ENCODE peak calls at places on chromosomes 6 and 20, in six cellular contexts. A, U, G, J, S and R are unnamed samples. For H3K36me3, the result is how much of the 10 kb centered on the place peaks cover.

GRCh38 chr6:116373300-116373699 is 2.6 kb downstream of the DSE start:
- DNase-seq in A (no peak), U (no peak), G (no peak), J (peak), S (peak), R (no peak)

GRCh38 chr20:39082686-39083085 is 120.5 kb downstream of the DHX35 start:
- DNase-seq in A (no peak), U (no peak), G (no peak), J (no peak), S (no peak), R (no peak)

GRCh38 chr20:62615750-62616251 is 26.5 kb upstream of the SLCO4A1 start:
- DNase-seq in A (no peak), U (no peak), G (no peak), J (no peak), S (no peak), R (no peak)

GRCh38 chr6:169539176-169539897 is 162.5 kb downstream of the WDR27 start:
- DNase-seq in A (no peak), U (no peak), G (no peak), J (no peak), S (peak), R (no peak)

GRCh38 chr20:23255106-23255505 is 95.5 kb upstream of the NXT1 start:
- DNase-seq in A (no peak), U (no peak), G (no peak), J (no peak), S (no peak), R (no peak)

GRCh38 chr20:41782730-41783406 is 164.7 kb upstream of the CHD6 start:
- DNase-seq in A (no peak), U (no peak), G (no peak), J (no peak), S (no peak), R (no peak)

GRCh38 chr6:31734703-31735500 is 1.4 kb downstream of the CLIC1 start:
- DNase-seq in A (peak), U (peak), G (no peak), J (peak), S (peak), R (no peak)

GRCh38 chr20:10670521-10671220 is 3.1 kb downstream of the JAG1 start:
- DNase-seq in A (peak), U (no peak), G (no peak), J (no peak), S (peak), R (no peak)

GRCh38 chr6:143149771-143150170 is 89.1 kb downstream of the AIG1 start:
- DNase-seq in A (no peak), U (no peak), G (no peak), J (no peak), S (peak), R (no peak)

GRCh38 chr6:20351529-20351928 is 50.1 kb upstream of the E2F3 start:
- DNase-seq in A (no peak), U (no peak), G (no peak), J (no peak), S (no peak), R (no peak)

GRCh38 chr6:32664827-32665362 is 1.6 kb downstream of the HLA-DQB1 start:
- DNase-seq in A (peak), U (peak), G (peak), J (peak), S (no peak), R (no peak)

GRCh38 chr6:52595000-52595795 is 18.3 kb upstream of the TRAM2 start:
- DNase-seq in A (peak), U (no peak), G (no peak), J (peak), S (peak), R (no peak)

GRCh38 chr6:106892186-106892585 is 82.3 kb downstream of the CD24 start:
- DNase-seq in A (no peak), U (no peak), G (no peak), J (no peak), S (no peak), R (no peak)

DNA sequence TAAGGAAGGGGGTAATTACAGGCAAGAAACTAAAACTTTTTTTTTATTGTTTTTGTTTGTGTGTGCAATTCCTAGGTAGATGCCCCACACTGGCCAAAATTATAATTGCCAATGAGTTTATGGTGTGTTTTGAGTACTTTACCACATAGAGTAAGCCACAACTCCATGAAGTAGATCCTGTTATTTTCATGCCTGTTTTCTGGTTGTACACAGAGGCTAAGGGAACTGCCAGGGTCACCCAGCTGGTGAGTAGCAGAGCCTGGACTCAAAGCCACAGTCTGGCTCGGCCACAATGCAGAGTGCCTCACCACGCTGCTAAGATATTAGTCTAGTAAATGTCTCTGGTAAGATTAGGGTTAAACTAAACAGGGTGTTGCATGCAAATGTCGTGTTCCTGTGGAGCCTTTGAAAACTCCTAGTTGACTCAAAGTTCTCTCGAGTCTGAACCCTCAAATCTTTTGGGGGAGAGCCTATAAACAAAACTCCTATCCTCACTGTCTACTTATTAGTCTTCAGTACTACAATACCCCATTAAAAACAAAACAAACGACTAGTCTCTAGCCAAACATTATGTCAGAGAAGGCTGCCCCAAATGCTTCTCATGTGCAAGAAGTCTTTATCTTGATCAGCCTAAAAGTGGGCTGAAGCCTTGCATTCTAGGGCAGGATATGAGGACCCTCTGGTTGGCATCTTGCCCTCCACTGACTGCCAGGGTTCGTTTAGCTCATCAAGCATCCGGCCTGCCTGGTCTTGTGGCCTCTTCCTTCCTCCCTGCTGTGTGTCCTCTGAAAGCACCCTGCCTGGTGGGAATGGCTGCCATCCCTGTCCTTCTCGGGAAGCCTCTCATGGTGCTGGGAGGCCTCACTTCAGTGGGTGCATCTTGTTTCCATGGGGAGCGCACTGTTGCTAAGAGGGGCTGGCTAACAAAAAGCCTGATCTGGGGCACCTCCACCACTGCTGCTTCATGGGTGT is 4.2 kb downstream of the DUSP22 start:
- DNase-seq in A (no peak), U (peak), G (no peak), J (no peak), S (no peak), R (no peak)
- H3K27ac ChIP-seq in A (no peak), U (peak), G (no peak), J (no peak), S (no peak), R (no peak)

GRCh38 chr6:63788569-63788968 is 153.0 kb downstream of the PHF3 start:
- DNase-seq in A (no peak), U (no peak), G (no peak), J (no peak), S (no peak), R (no peak)

GRCh38 chr6:63785006-63785405 is 149.4 kb downstream of the PHF3 start:
- DNase-seq in A (no peak), U (no peak), G (no peak), J (no peak), S (no peak), R (no peak)

GRCh38 chr6:63787021-63787420 is 151.4 kb downstream of the PHF3 start:
- DNase-seq in A (no peak), U (no peak), G (no peak), J (no peak), S (peak), R (no peak)

GRCh38 chr6:63783096-63783495 is 147.5 kb downstream of the PHF3 start:
- DNase-seq in A (no peak), U (no peak), G (no peak), J (no peak), S (no peak), R (no peak)
- H3K36me3 ChIP-seq in A (under half), U (under half), G (under half), J (under half), S (under half), R (under half)

GRCh38 chr20:35599776-35600120 is 15.9 kb upstream of the SPAG4 start:
- DNase-seq in A (no peak), U (no peak), G (peak), J (no peak), S (no peak), R (no peak)

GRCh38 chr20:35601021-35601973 is 14.3 kb upstream of the SPAG4 start:
- DNase-seq in A (no peak), U (peak), G (peak), J (peak), S (peak), R (no peak)

GRCh38 chr20:35601990-35602389 is 13.6 kb upstream of the SPAG4 start:
- DNase-seq in A (no peak), U (no peak), G (peak), J (no peak), S (no peak), R (no peak)

GRCh38 chr20:35598899-35599775 is 16.5 kb upstream of the SPAG4 start:
- DNase-seq in A (no peak), U (peak), G (peak), J (no peak), S (no peak), R (no peak)

GRCh38 chr20:35600176-35600995 is 15.2 kb upstream of the SPAG4 start:
- DNase-seq in A (no peak), U (no peak), G (peak), J (no peak), S (no peak), R (no peak)
- H3K4me3 ChIP-seq in A (no peak), U (peak), G (peak), J (no peak), S (peak), R (peak)

DNA sequence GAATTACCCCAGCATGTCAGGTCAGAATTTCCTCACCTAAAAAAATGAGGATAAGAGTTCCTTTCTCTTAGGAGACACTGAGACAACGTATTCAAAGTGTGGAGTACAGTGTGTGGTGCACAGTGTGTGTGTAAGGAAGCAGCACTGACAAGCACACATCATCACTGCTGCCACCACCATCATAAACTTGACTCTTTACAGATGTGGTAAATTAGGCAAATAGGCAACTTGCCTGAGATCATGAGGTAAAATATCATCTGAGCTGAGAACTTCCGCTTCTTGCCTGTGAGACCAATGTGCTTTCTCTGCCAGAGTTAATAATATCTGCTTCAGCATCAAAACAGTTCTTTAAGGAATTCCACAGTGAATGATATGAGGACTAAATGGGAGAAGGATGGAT is 52.7 kb downstream of the LYRM4 start:
- DNase-seq in A (no peak), U (no peak), G (no peak), J (no peak), S (peak), R (no peak)
- H3K27ac ChIP-seq in A (no peak), U (no peak), G (no peak), J (no peak), S (peak), R (no peak)

DNA sequence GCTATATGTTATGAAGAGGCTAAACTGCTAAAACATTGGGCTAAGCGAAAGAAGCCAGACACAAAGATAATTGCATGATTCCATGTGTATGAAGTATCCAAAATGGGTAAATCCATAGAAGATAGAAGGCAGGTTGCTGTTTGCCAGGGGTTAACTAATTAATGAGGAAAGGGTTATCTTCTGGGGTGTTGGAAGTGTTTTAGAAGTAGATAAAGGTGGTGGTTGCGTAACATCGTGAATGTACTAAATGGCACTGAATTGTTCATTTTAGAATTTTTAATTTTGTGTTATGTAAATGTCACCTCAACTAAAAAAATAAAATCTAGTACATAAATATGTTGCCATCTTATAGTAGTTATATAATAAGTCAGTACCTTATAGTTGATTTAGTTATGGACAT is 104.4 kb upstream of the ADGRF4 start:
- DNase-seq in A (no peak), U (no peak), G (no peak), J (no peak), S (no peak), R (no peak)
- H3K36me3 ChIP-seq in A (half or more), U (under half), G (under half), J (under half), S (under half), R (under half)

DNA sequence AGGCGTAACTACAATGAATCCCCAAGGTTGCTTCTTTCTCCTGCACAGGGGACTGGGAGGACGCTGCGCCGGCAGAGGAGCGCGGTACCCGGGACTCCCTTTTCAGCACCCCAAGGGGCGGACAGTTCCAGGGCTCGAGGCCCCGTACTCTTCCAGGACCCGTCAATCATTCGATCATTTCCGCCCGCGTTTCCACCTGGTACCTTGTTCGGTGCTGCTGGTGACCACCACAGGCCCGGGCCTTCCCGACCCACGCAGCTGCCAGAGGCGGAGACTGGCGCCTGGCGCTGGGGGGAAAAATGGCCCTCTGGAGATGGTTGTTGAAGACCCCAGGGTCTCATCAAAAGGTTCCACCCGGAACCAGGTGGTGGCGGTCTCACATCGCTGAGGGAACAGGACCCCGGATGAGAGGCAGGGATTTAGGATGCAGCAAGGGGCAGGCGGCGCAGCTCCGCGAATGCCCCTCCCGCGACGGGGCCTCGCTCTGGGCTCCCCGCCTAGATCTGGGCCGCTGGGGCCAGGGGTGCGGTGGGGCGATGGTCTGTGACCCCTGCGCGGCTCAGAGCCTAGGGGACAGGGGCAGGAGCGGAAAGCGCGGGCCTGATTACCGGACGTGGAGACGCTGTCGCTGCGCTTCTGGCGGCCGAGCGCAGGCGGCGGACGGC is 744 bp downstream of the VSX1 start:
- DNase-seq in A (peak), U (no peak), G (peak), J (no peak), S (no peak), R (no peak)
- H3K4me3 ChIP-seq in A (peak), U (no peak), G (peak), J (no peak), S (no peak), R (peak)

GRCh38 chr6:138107752-138108592 is 753 bp upstream of the PERP start:
- DNase-seq in A (peak), U (peak), G (no peak), J (peak), S (no peak), R (no peak)
- H3K27ac ChIP-seq in A (peak), U (peak), G (no peak), J (peak), S (no peak), R (no peak)

GRCh38 chr6:149728499-149729234 is 10.8 kb upstream of the LATS1 start:
- DNase-seq in A (no peak), U (no peak), G (no peak), J (no peak), S (no peak), R (no peak)

GRCh38 chr6:149727793-149728498 is 10.0 kb upstream of the LATS1 start:
- DNase-seq in A (no peak), U (no peak), G (no peak), J (no peak), S (no peak), R (no peak)

GRCh38 chr6:149734915-149735314 is 11.4 kb downstream of the NUP43 start:
- DNase-seq in A (no peak), U (no peak), G (no peak), J (no peak), S (no peak), R (no peak)

DNA sequence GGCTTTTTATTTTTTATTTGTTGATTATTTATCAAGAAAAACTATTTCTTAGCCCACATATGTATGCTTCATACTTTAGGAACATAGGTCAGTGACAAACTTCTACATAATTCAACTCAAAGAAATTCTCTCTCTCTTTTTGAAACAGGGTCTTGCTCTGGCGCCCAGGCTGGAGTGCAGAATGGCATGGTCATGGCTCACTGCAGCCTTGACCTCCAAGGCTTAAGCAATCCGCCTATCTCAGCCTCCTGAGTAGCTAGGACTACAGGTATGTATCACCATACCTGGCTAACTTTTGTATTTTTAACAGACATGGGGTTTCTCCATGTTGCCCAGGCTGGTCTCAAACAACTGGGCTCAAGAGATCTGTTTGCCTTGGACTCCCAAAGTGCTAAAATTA is 13.0 kb downstream of the NUP43 start:
- DNase-seq in A (no peak), U (no peak), G (no peak), J (no peak), S (no peak), R (no peak)
- H3K36me3 ChIP-seq in A (half or more), U (half or more), G (half or more), J (under half), S (under half), R (under half)

GRCh38 chr6:120576061-120576460 is 758.2 kb downstream of the TBC1D32 start:
- DNase-seq in A (no peak), U (no peak), G (no peak), J (no peak), S (no peak), R (no peak)
- H3K4me3 ChIP-seq in A (no peak), U (no peak), G (no peak), J (no peak), S (no peak), R (no peak)